ENCODE peak calls at places on chromosome 1, in eight cellular contexts. One of them, this sample, is unnamed.

GRCh38 chr1:3775498-3776230 is 3.1 kb downstream of the SMIM1 start:
- DNase-seq in Caki2: peak
- DNase-seq in non-pigmented ciliary epithelial cell: no peak
- DNase-seq in CD8-positive, alpha-beta T cell: peak
- DNase-seq in activated T-cell treated with anti-CD3 and anti-CD28 coated beads for 1 hour: peak
- DNase-seq in astrocyte: peak
- DNase-seq in NCI-H774: peak
- DNase-seq in AG08396: peak
- DNase-seq in this sample: peak

GRCh38 chr1:155022136-155022926 is 11.2 kb downstream of the DCST2 start:
- DNase-seq in Caki2: no peak
- DNase-seq in non-pigmented ciliary epithelial cell: no peak
- DNase-seq in CD8-positive, alpha-beta T cell: no peak
- DNase-seq in activated T-cell treated with anti-CD3 and anti-CD28 coated beads for 1 hour: no peak
- DNase-seq in astrocyte: no peak
- DNase-seq in NCI-H774: no peak
- DNase-seq in AG08396: no peak
- DNase-seq in this sample: no peak

GRCh38 chr1:101300916-101301315 is 64.1 kb downstream of the S1PR1 start:
- DNase-seq in Caki2: no peak
- DNase-seq in non-pigmented ciliary epithelial cell: no peak
- DNase-seq in CD8-positive, alpha-beta T cell: no peak
- DNase-seq in activated T-cell treated with anti-CD3 and anti-CD28 coated beads for 1 hour: no peak
- DNase-seq in astrocyte: no peak
- DNase-seq in NCI-H774: no peak
- DNase-seq in AG08396: no peak
- DNase-seq in this sample: no peak

GRCh38 chr1:46244656-46245371 is 2.7 kb upstream of the RAD54L start:
- DNase-seq in Caki2: no peak
- DNase-seq in non-pigmented ciliary epithelial cell: no peak
- DNase-seq in CD8-positive, alpha-beta T cell: no peak
- DNase-seq in activated T-cell treated with anti-CD3 and anti-CD28 coated beads for 1 hour: no peak
- DNase-seq in astrocyte: no peak
- DNase-seq in NCI-H774: no peak
- DNase-seq in AG08396: peak
- DNase-seq in this sample: peak

GRCh38 chr1:76819976-76820375 is 47.3 kb upstream of the ST6GALNAC5 start:
- DNase-seq in Caki2: no peak
- DNase-seq in non-pigmented ciliary epithelial cell: no peak
- DNase-seq in CD8-positive, alpha-beta T cell: no peak
- DNase-seq in activated T-cell treated with anti-CD3 and anti-CD28 coated beads for 1 hour: no peak
- DNase-seq in astrocyte: no peak
- DNase-seq in NCI-H774: no peak
- DNase-seq in AG08396: no peak
- DNase-seq in this sample: no peak

GRCh38 chr1:234315091-234315541 is 58.1 kb upstream of the COA6 start:
- DNase-seq in Caki2: no peak
- DNase-seq in non-pigmented ciliary epithelial cell: peak
- DNase-seq in CD8-positive, alpha-beta T cell: no peak
- DNase-seq in activated T-cell treated with anti-CD3 and anti-CD28 coated beads for 1 hour: no peak
- DNase-seq in astrocyte: peak
- DNase-seq in NCI-H774: no peak
- DNase-seq in AG08396: no peak
- DNase-seq in this sample: peak

GRCh38 chr1:98914547-98914946 is 90.1 kb downstream of the PLPPR5 start:
- DNase-seq in Caki2: no peak
- DNase-seq in non-pigmented ciliary epithelial cell: no peak
- DNase-seq in CD8-positive, alpha-beta T cell: no peak
- DNase-seq in activated T-cell treated with anti-CD3 and anti-CD28 coated beads for 1 hour: no peak
- DNase-seq in astrocyte: no peak
- DNase-seq in NCI-H774: no peak
- DNase-seq in AG08396: no peak
- DNase-seq in this sample: no peak

GRCh38 chr1:25430666-25431494 is at the start of gene MACO1:
- DNase-seq in Caki2: peak
- DNase-seq in non-pigmented ciliary epithelial cell: peak
- DNase-seq in CD8-positive, alpha-beta T cell: peak
- DNase-seq in activated T-cell treated with anti-CD3 and anti-CD28 coated beads for 1 hour: peak
- DNase-seq in astrocyte: peak
- DNase-seq in NCI-H774: peak
- DNase-seq in AG08396: peak
- DNase-seq in this sample: peak

GRCh38 chr1:233227930-233228465 is 67.5 kb downstream of the PCNX2 start:
- DNase-seq in Caki2: no peak
- DNase-seq in non-pigmented ciliary epithelial cell: no peak
- DNase-seq in CD8-positive, alpha-beta T cell: no peak
- DNase-seq in activated T-cell treated with anti-CD3 and anti-CD28 coated beads for 1 hour: no peak
- DNase-seq in astrocyte: no peak
- DNase-seq in NCI-H774: no peak
- DNase-seq in AG08396: no peak
- DNase-seq in this sample: no peak

GRCh38 chr1:164863056-164863455 is 304.1 kb downstream of the PBX1 start:
- DNase-seq in Caki2: no peak
- DNase-seq in non-pigmented ciliary epithelial cell: no peak
- DNase-seq in CD8-positive, alpha-beta T cell: no peak
- DNase-seq in activated T-cell treated with anti-CD3 and anti-CD28 coated beads for 1 hour: no peak
- DNase-seq in astrocyte: no peak
- DNase-seq in NCI-H774: no peak
- DNase-seq in AG08396: no peak
- DNase-seq in this sample: no peak

GRCh38 chr1:89335486-89335885 is 28.4 kb upstream of the GBP6 start:
- DNase-seq in Caki2: no peak
- DNase-seq in non-pigmented ciliary epithelial cell: no peak
- DNase-seq in CD8-positive, alpha-beta T cell: no peak
- DNase-seq in activated T-cell treated with anti-CD3 and anti-CD28 coated beads for 1 hour: no peak
- DNase-seq in astrocyte: no peak
- DNase-seq in NCI-H774: no peak
- DNase-seq in AG08396: no peak
- DNase-seq in this sample: no peak

GRCh38 chr1:210949489-210949888 is 184.5 kb downstream of the KCNH1 start:
- DNase-seq in Caki2: no peak
- DNase-seq in non-pigmented ciliary epithelial cell: no peak
- DNase-seq in CD8-positive, alpha-beta T cell: no peak
- DNase-seq in activated T-cell treated with anti-CD3 and anti-CD28 coated beads for 1 hour: no peak
- DNase-seq in astrocyte: no peak
- DNase-seq in NCI-H774: no peak
- DNase-seq in AG08396: no peak
- DNase-seq in this sample: no peak

GRCh38 chr1:194442911-194443310 is 1256.5 kb upstream of the B3GALT2 start:
- DNase-seq in Caki2: no peak
- DNase-seq in non-pigmented ciliary epithelial cell: no peak
- DNase-seq in CD8-positive, alpha-beta T cell: no peak
- DNase-seq in activated T-cell treated with anti-CD3 and anti-CD28 coated beads for 1 hour: no peak
- DNase-seq in astrocyte: no peak
- DNase-seq in NCI-H774: no peak
- DNase-seq in AG08396: no peak
- DNase-seq in this sample: no peak

GRCh38 chr1:33390550-33390949 is 40.3 kb downstream of the PHC2 start:
- DNase-seq in Caki2: no peak
- DNase-seq in non-pigmented ciliary epithelial cell: peak
- DNase-seq in CD8-positive, alpha-beta T cell: no peak
- DNase-seq in activated T-cell treated with anti-CD3 and anti-CD28 coated beads for 1 hour: no peak
- DNase-seq in astrocyte: peak
- DNase-seq in NCI-H774: no peak
- DNase-seq in AG08396: peak
- DNase-seq in this sample: peak

GRCh38 chr1:48761411-48761810 is 15.3 kb downstream of the BEND5 start:
- DNase-seq in Caki2: no peak
- DNase-seq in non-pigmented ciliary epithelial cell: peak
- DNase-seq in CD8-positive, alpha-beta T cell: no peak
- DNase-seq in activated T-cell treated with anti-CD3 and anti-CD28 coated beads for 1 hour: no peak
- DNase-seq in astrocyte: peak
- DNase-seq in NCI-H774: no peak
- DNase-seq in AG08396: no peak
- DNase-seq in this sample: no peak

GRCh38 chr1:184866991-184867788 is 107.1 kb downstream of the NIBAN1 start:
- DNase-seq in Caki2: peak
- DNase-seq in non-pigmented ciliary epithelial cell: peak
- DNase-seq in CD8-positive, alpha-beta T cell: peak
- DNase-seq in activated T-cell treated with anti-CD3 and anti-CD28 coated beads for 1 hour: no peak
- DNase-seq in astrocyte: peak
- DNase-seq in NCI-H774: no peak
- DNase-seq in AG08396: peak
- DNase-seq in this sample: peak

GRCh38 chr1:173473599-173474011 is 3.5 kb upstream of the PRDX6 start:
- DNase-seq in Caki2: peak
- DNase-seq in non-pigmented ciliary epithelial cell: no peak
- DNase-seq in CD8-positive, alpha-beta T cell: no peak
- DNase-seq in activated T-cell treated with anti-CD3 and anti-CD28 coated beads for 1 hour: no peak
- DNase-seq in astrocyte: peak
- DNase-seq in NCI-H774: no peak
- DNase-seq in AG08396: peak
- DNase-seq in this sample: peak

GRCh38 chr1:89198500-89199072 is at the start of gene GBP4:
- DNase-seq in Caki2: no peak
- DNase-seq in non-pigmented ciliary epithelial cell: no peak
- DNase-seq in CD8-positive, alpha-beta T cell: peak
- DNase-seq in activated T-cell treated with anti-CD3 and anti-CD28 coated beads for 1 hour: peak
- DNase-seq in astrocyte: no peak
- DNase-seq in NCI-H774: peak
- DNase-seq in AG08396: peak
- DNase-seq in this sample: no peak

GRCh38 chr1:232431326-232431725 is 198.6 kb downstream of the SIPA1L2 start:
- DNase-seq in Caki2: no peak
- DNase-seq in non-pigmented ciliary epithelial cell: no peak
- DNase-seq in CD8-positive, alpha-beta T cell: no peak
- DNase-seq in activated T-cell treated with anti-CD3 and anti-CD28 coated beads for 1 hour: no peak
- DNase-seq in astrocyte: no peak
- DNase-seq in NCI-H774: no peak
- DNase-seq in AG08396: no peak
- DNase-seq in this sample: no peak

GRCh38 chr1:205595435-205595834 is 36.4 kb downstream of the ELK4 start:
- DNase-seq in Caki2: no peak
- DNase-seq in non-pigmented ciliary epithelial cell: no peak
- DNase-seq in CD8-positive, alpha-beta T cell: no peak
- DNase-seq in activated T-cell treated with anti-CD3 and anti-CD28 coated beads for 1 hour: no peak
- DNase-seq in astrocyte: no peak
- DNase-seq in NCI-H774: no peak
- DNase-seq in AG08396: no peak
- DNase-seq in this sample: no peak

GRCh38 chr1:182957902-182958395 is 5.0 kb upstream of the SHCBP1L start:
- DNase-seq in Caki2: no peak
- DNase-seq in non-pigmented ciliary epithelial cell: no peak
- DNase-seq in CD8-positive, alpha-beta T cell: no peak
- DNase-seq in activated T-cell treated with anti-CD3 and anti-CD28 coated beads for 1 hour: no peak
- DNase-seq in astrocyte: no peak
- DNase-seq in NCI-H774: no peak
- DNase-seq in AG08396: no peak
- DNase-seq in this sample: no peak

GRCh38 chr1:115969509-115969908 is 6.8 kb upstream of the SLC22A15 start:
- DNase-seq in Caki2: no peak
- DNase-seq in non-pigmented ciliary epithelial cell: no peak
- DNase-seq in CD8-positive, alpha-beta T cell: no peak
- DNase-seq in activated T-cell treated with anti-CD3 and anti-CD28 coated beads for 1 hour: no peak
- DNase-seq in astrocyte: no peak
- DNase-seq in NCI-H774: no peak
- DNase-seq in AG08396: no peak
- DNase-seq in this sample: no peak

GRCh38 chr1:13802782-13803545 is 103.0 kb downstream of the PRDM2 start:
- DNase-seq in Caki2: no peak
- DNase-seq in non-pigmented ciliary epithelial cell: no peak
- DNase-seq in CD8-positive, alpha-beta T cell: no peak
- DNase-seq in activated T-cell treated with anti-CD3 and anti-CD28 coated beads for 1 hour: no peak
- DNase-seq in astrocyte: no peak
- DNase-seq in NCI-H774: no peak
- DNase-seq in AG08396: no peak
- DNase-seq in this sample: no peak

This sample was measured in HCEC 1CT.